ENCODE peak calls at places on chromosomes 6 and 20, in five cellular contexts. M, N, R, S and F are unnamed samples.

GRCh38 chr6:125188037-125188436 is 34.5 kb downstream of the TPD52L1 start:
- DNase-seq in M (peak), N (no peak), R (no peak), S (no peak), F (no peak)

GRCh38 chr6:118383924-118384323 is 164.2 kb upstream of the PLN start:
- DNase-seq in M (no peak), N (no peak), R (no peak), S (no peak), F (no peak)

GRCh38 chr6:10613693-10614092 is 80.7 kb downstream of the C6orf52 start:
- DNase-seq in M (no peak), N (no peak), R (no peak), S (no peak), F (no peak)

GRCh38 chr20:9225879-9226278 is 157.0 kb downstream of the PLCB4 start:
- DNase-seq in M (no peak), N (no peak), R (no peak), S (no peak), F (no peak)

GRCh38 chr20:32674362-32674789 is 635 bp upstream of the C20orf203 start:
- DNase-seq in M (no peak), N (peak), R (peak), S (peak), F (no peak)

GRCh38 chr20:25066386-25066785 is 8.4 kb upstream of the ACSS1 start:
- DNase-seq in M (no peak), N (no peak), R (no peak), S (no peak), F (no peak)

GRCh38 chr20:23225407-23226060 is 125.1 kb upstream of the NXT1 start:
- DNase-seq in M (peak), N (peak), R (no peak), S (no peak), F (peak)

GRCh38 chr6:106431972-106432371 is 71.5 kb downstream of the CRYBG1 start:
- DNase-seq in M (no peak), N (no peak), R (no peak), S (no peak), F (no peak)

GRCh38 chr6:145080651-145081050 is 654.7 kb downstream of the EPM2A start:
- DNase-seq in M (no peak), N (no peak), R (no peak), S (no peak), F (no peak)

GRCh38 chr20:56817780-56818675 is 188.9 kb downstream of the TFAP2C start:
- DNase-seq in M (no peak), N (no peak), R (no peak), S (no peak), F (no peak)

GRCh38 chr6:154460306-154461071 is 50.0 kb downstream of the CNKSR3 start:
- DNase-seq in M (no peak), N (no peak), R (no peak), S (no peak), F (peak)

GRCh38 chr6:118408863-118409262 is 139.2 kb upstream of the PLN start:
- DNase-seq in M (no peak), N (no peak), R (no peak), S (no peak), F (no peak)

GRCh38 chr6:2764610-2765165 is 505 bp upstream of the WRNIP1 start:
- DNase-seq in M (no peak), N (peak), R (peak), S (peak), F (no peak)

GRCh38 chr6:154593122-154593521 is 82.6 kb upstream of the CNKSR3 start:
- DNase-seq in M (no peak), N (no peak), R (no peak), S (peak), F (no peak)

GRCh38 chr6:135145509-135145865 is 35.6 kb upstream of the MYB start:
- DNase-seq in M (no peak), N (peak), R (no peak), S (no peak), F (no peak)

GRCh38 chr6:83086751-83087150 is 19.3 kb downstream of the DOP1A start:
- DNase-seq in M (no peak), N (no peak), R (no peak), S (no peak), F (no peak)

GRCh38 chr6:34544776-34545471 is 11.2 kb downstream of the SPDEF start:
- DNase-seq in M (no peak), N (no peak), R (no peak), S (no peak), F (no peak)

GRCh38 chr6:138410048-138410735 is 6.2 kb downstream of the HEBP2 start:
- DNase-seq in M (peak), N (peak), R (no peak), S (no peak), F (peak)

GRCh38 chr6:44285552-44286284 is 15.5 kb downstream of the TMEM151B start:
- DNase-seq in M (no peak), N (no peak), R (no peak), S (no peak), F (no peak)

GRCh38 chr6:43076928-43077809 is 1.1 kb downstream of the PTK7 start:
- DNase-seq in M (no peak), N (no peak), R (no peak), S (peak), F (no peak)